ENCODE peak calls at places on chromosomes 7 and 10, in eight cellular contexts. G is WERI-Rb-1, E is SK-N-SH, B is suprapubic skin, R is PC-3, A is fibroblast of lung, Q is OCI-LY7, H is IMR-90. Z is an unnamed sample.

GRCh38 chr7:142690554-142691182 is 58.6 kb upstream of the PRSS1 start:
- DNase-seq in E (no peak), Q (peak), G (no peak), R (no peak), H (no peak), B (no peak), A (no peak), Z (no peak)

GRCh38 chr7:143216151-143216550 is 5.7 kb upstream of the TAS2R40 start:
- DNase-seq in R (peak), E (no peak), Q (no peak), B (no peak), A (peak), G (no peak), H (peak), Z (no peak)

GRCh38 chr10:101217450-101218281 is 11.6 kb downstream of the LBX1 start:
- DNase-seq in Q (no peak), A (peak), E (peak), G (no peak), H (peak), B (no peak), R (peak), Z (no peak)

GRCh38 chr7:73844131-73844547 is 1.8 kb upstream of the METTL27 start:
- DNase-seq in B (no peak), E (no peak), H (no peak), G (no peak), Q (no peak), R (no peak), A (no peak), Z (no peak)

GRCh38 chr7:36115448-36116321 is 37.4 kb upstream of the EEPD1 start:
- DNase-seq in B (no peak), R (peak), H (peak), E (peak), A (peak), Q (no peak), G (no peak), Z (peak)

GRCh38 chr10:92124524-92125168 is 166.2 kb downstream of the CPEB3 start:
- DNase-seq in H (peak), Q (no peak), G (no peak), R (peak), E (no peak), B (no peak), A (peak), Z (peak)

GRCh38 chr10:43376046-43376635 is 4.7 kb downstream of the FXYD4 start:
- DNase-seq in E (no peak), B (no peak), A (no peak), H (no peak), R (no peak), G (no peak), Q (no peak), Z (no peak)

GRCh38 chr7:31974351-31974750 is 95.9 kb downstream of the PDE1C start:
- DNase-seq in Q (no peak), B (no peak), A (no peak), R (no peak), H (no peak), E (no peak), G (no peak), Z (no peak)

GRCh38 chr10:63192826-63193225 is 59.7 kb downstream of the NRBF2 start:
- DNase-seq in R (no peak), G (no peak), E (no peak), B (no peak), H (no peak), Q (no peak), A (peak), Z (no peak)

GRCh38 chr7:78052112-78052511 is 253.5 kb downstream of the PHTF2 start:
- DNase-seq in G (no peak), H (no peak), R (no peak), A (no peak), Q (no peak), E (no peak), B (no peak), Z (no peak)

DNA sequence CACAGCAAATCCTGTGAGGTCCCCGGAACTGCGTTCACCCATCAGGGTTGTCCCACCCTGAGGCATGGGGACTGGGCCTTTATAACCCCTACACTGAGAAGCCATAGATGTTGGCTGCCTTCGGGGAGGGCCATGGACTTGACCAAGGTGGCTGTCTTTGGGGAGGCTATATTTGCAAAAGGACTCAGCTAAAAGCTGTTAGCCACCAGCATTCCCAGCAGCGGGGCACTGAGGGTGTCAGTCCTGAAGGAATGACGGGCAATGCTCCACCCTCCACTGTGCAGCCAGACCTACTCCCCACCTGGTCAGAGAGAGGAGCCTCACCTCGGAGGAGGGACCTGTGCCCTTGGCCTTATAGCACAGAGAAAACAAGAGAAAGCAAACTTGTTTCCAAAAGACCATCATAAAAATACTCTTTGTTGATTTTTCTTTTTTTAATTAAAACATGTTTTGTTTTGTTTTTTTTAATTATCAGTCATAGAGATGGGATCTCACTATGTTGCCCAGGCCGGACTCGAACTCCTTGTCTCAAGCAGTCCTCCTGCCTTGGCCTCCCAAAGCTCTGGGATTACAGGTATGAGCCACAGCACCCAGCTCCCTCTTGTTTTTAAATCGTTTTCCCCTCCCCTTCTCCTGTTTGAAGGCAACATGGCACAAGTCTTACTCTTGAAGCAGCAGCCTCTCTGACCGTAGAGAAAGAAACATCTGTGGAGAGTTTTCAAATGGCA is 26.7 kb upstream of the CUX1 start:
- DNase-seq in G (no peak), Q (no peak), E (no peak), A (no peak), H (no peak), B (no peak), R (no peak), Z (no peak)
- H3K27ac ChIP-seq in G (no peak), Q (no peak), E (no peak), A (no peak), H (no peak), B (no peak), R (no peak), Z (no peak)

GRCh38 chr10:82796510-82796909 is 921.5 kb downstream of the NRG3 start:
- DNase-seq in G (no peak), H (no peak), Q (peak), B (no peak), R (no peak), E (peak), A (peak), Z (no peak)
- TF ChIP-seq CTCF in G (peak), H (peak), Q (peak), B (no peak), R (peak), E (peak), A (peak), Z (peak)

DNA sequence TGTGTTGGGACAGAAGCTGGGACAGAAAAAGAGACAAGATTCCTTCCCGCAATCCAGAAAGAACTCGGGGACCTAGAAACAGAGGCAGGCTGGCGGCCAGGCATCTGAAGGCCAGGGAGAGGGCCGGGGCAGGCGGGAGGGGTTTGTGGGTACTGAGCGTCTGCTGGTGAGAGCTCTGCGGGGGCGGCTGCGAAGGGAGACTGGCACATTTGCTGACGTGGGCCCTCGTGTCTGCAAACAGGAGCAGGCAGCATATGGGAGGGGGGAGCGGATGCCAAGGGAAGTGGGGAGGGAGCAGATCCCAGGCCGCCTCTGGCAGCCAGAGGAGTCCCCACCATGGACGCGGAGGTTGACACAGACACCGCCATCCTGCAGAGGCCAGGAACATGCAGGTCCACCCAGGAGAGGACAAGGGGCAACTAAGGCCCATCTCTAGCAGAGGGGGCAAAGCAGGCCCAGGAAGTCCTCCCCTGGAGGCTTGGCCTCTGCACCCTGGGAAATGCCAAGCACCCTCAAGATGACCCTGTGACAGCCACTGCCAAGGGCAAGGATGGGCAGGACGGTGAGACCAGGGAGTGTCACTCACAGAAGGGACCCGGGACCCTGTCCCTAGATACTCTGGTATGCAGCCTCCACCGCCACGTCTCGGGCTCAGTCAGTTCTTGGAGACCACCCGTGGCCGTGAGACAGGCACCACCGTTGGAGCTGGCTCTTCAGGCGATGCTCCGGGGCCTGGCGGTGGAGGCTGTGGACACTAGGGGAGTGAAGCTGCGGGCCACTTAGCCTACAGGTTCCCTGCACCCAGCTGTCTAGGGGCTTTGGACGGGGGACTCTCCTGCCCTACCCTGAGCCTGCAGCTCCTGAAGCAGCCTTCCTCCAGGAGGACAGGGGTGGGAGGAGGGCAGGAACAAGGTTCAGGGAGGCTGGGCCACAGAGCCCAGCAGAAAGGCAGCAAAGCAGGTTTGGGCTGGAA is 32.0 kb downstream of the KCNH2 start:
- DNase-seq in H (no peak), R (no peak), G (no peak), E (peak), Q (no peak), B (peak), A (peak), Z (no peak)
- H3K4me3 ChIP-seq in H (no peak), R (no peak), G (no peak), E (no peak), Q (no peak), B (no peak), A (no peak), Z (no peak)

DNA sequence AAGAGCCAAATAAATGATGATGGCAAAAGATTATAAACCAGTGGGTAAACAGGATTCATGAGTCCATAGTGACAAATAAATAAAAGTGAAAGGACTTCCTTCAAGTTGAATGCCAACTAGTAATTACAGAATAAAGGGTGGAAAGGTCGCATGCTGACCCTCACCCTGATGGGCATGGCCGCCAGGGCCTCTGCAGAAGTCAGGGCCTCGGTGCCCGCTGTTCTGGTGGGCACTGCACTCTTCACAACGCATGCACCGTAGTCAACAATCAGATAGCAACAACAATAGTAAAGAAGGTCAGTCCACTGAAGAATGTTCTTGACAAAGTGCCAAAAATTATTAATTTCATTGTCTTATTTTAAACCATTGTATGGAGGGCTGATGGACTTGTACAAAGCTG is 123.2 kb upstream of the LANCL2 start:
- DNase-seq in A (no peak), E (no peak), B (no peak), Q (no peak), G (no peak), H (no peak), R (no peak), Z (no peak)
- H3K27ac ChIP-seq in A (no peak), E (no peak), B (no peak), Q (no peak), G (no peak), H (no peak), R (no peak), Z (no peak)

DNA sequence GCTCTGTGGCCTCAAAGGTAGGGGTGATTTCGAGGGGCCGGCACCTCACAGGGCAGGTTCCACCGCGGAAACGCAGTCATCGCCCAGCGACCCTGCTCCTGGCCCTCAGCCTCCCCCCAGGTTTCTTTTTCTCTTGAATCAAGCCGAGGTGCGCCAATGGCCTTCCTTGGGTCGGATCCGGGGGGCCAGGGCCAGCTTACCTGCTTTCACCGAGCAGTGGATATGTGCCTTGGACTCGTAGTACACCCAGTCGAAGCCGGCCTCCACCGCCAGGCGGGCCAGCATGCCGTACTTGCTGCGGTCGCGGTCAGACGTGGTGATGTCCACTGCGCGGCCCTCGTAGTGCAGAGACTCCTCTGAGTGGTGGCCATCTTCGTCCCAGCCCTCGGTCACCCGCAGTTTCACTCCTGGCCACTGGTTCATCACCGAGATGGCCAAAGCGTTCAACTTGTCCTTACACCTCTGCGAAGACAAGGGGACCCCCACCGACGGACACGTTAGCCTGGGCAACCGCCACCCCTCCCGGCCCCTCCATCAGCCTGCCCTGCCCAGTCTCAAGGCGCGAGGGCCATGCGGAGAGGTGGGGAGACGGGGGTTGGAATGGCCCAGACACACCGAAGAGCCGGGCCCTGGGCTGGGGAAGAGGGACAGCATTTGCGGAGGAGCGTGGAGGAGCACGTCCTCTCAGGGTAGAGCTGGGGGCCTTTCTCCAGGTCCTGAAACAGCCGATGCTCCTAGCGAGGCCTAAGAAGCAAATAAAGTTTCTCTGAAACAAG is 6.0 kb downstream of the SHH start:
- DNase-seq in G (no peak), B (no peak), E (peak), A (no peak), H (no peak), R (no peak), Q (no peak), Z (no peak)
- TF ChIP-seq CTCF in G (no peak), B (no peak), E (no peak), A (no peak), H (no peak), R (no peak), Q (no peak), Z (no peak)

GRCh38 chr10:88883443-88883799 is 3.4 kb downstream of the STAMBPL1 start:
- DNase-seq in R (no peak), E (no peak), G (no peak), Q (peak), B (no peak), A (peak), H (no peak), Z (no peak)
- H3K4me3 ChIP-seq in R (peak), E (peak), G (no peak), Q (peak), B (no peak), A (no peak), H (no peak), Z (no peak)

DNA sequence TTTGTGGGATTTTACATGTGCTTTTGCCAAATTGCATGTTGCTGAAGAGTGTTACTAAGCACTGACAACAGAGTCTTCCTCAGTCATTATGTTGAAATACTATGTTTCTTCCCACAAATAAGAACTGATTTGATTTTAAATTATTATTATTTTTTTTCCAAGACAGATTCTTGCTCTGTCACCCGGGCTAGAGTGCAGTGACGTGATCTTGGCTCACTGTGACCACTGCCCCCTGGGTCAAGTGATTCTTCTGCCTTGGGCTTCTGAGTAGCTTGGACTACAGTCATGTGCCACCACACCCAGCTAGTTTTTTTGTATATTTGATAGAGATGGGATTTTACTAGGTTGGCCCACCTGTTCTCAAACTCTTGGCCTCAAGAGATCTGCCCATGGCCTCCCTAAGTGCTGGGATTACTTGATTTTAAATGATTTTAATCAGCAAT is 42.3 kb downstream of the MINPP1 start:
- DNase-seq in A (peak), G (no peak), R (peak), H (no peak), E (no peak), Q (no peak), B (no peak), Z (no peak)
- H3K27ac ChIP-seq in A (peak), G (no peak), R (peak), H (peak), E (no peak), Q (no peak), B (no peak), Z (no peak)